ENCODE peak calls at places on chromosomes 11 and 22, in seven cellular contexts. One of them, this sample, is unnamed.

GRCh38 chr11:134862796-134863195 is 450.8 kb upstream of the B3GAT1 start:
- DNase-seq in mesendoderm: no peak
- DNase-seq in IMR-90: no peak
- DNase-seq in neuronal stem cell: no peak
- DNase-seq in trophoblast cell: no peak
- DNase-seq in mesenchymal stem cell: no peak
- DNase-seq in H9: no peak
- DNase-seq in this sample: no peak

GRCh38 chr11:62445314-62445740 is 26.5 kb downstream of the SCGB1A1 start:
- DNase-seq in mesendoderm: no peak
- DNase-seq in neuronal stem cell: no peak
- DNase-seq in trophoblast cell: no peak
- DNase-seq in mesenchymal stem cell: peak
- DNase-seq in H9: no peak
- DNase-seq in IMR-90: peak
- DNase-seq in this sample: no peak

GRCh38 chr11:134751161-134751560 is 339.1 kb upstream of the B3GAT1 start:
- DNase-seq in neuronal stem cell: no peak
- DNase-seq in H9: no peak
- DNase-seq in IMR-90: no peak
- DNase-seq in mesendoderm: no peak
- DNase-seq in trophoblast cell: no peak
- DNase-seq in mesenchymal stem cell: no peak
- DNase-seq in this sample: no peak

GRCh38 chr11:105220175-105220574 is 80.6 kb upstream of the CARD18 start:
- DNase-seq in mesenchymal stem cell: no peak
- DNase-seq in trophoblast cell: peak
- DNase-seq in mesendoderm: no peak
- DNase-seq in H9: no peak
- DNase-seq in neuronal stem cell: no peak
- DNase-seq in IMR-90: no peak
- DNase-seq in this sample: no peak

GRCh38 chr11:133115099-133115498 is 417.2 kb downstream of the OPCML start:
- DNase-seq in IMR-90: no peak
- DNase-seq in H9: no peak
- DNase-seq in mesenchymal stem cell: no peak
- DNase-seq in trophoblast cell: no peak
- DNase-seq in mesendoderm: no peak
- DNase-seq in neuronal stem cell: no peak
- DNase-seq in this sample: no peak

GRCh38 chr11:114785820-114786219 is 107.5 kb downstream of the NXPE2 start:
- DNase-seq in H9: no peak
- DNase-seq in trophoblast cell: no peak
- DNase-seq in mesendoderm: no peak
- DNase-seq in neuronal stem cell: no peak
- DNase-seq in mesenchymal stem cell: no peak
- DNase-seq in IMR-90: no peak
- DNase-seq in this sample: no peak

GRCh38 chr22:22928666-22929380 is 41.2 kb downstream of the IGLL5 start:
- DNase-seq in mesendoderm: peak
- DNase-seq in neuronal stem cell: no peak
- DNase-seq in IMR-90: peak
- DNase-seq in H9: no peak
- DNase-seq in mesenchymal stem cell: no peak
- DNase-seq in trophoblast cell: peak
- DNase-seq in this sample: no peak

GRCh38 chr11:126500981-126501380 is 145.5 kb downstream of the ST3GAL4 start:
- DNase-seq in trophoblast cell: no peak
- DNase-seq in neuronal stem cell: no peak
- DNase-seq in mesenchymal stem cell: no peak
- DNase-seq in mesendoderm: no peak
- DNase-seq in H9: no peak
- DNase-seq in IMR-90: no peak
- DNase-seq in this sample: no peak

GRCh38 chr22:36868546-36868945 is 7.7 kb downstream of the NCF4 start:
- DNase-seq in neuronal stem cell: no peak
- DNase-seq in trophoblast cell: no peak
- DNase-seq in IMR-90: no peak
- DNase-seq in mesendoderm: no peak
- DNase-seq in H9: no peak
- DNase-seq in mesenchymal stem cell: no peak
- DNase-seq in this sample: no peak

GRCh38 chr11:130999086-130999485 is 82.8 kb upstream of the SNX19 start:
- DNase-seq in trophoblast cell: no peak
- DNase-seq in mesenchymal stem cell: peak
- DNase-seq in IMR-90: peak
- DNase-seq in mesendoderm: no peak
- DNase-seq in H9: no peak
- DNase-seq in neuronal stem cell: no peak
- DNase-seq in this sample: no peak

GRCh38 chr11:10155793-10156490 is 138.1 kb downstream of the SBF2 start:
- DNase-seq in mesendoderm: peak
- DNase-seq in H9: peak
- DNase-seq in trophoblast cell: peak
- DNase-seq in mesenchymal stem cell: no peak
- DNase-seq in IMR-90: no peak
- DNase-seq in neuronal stem cell: no peak
- DNase-seq in this sample: no peak

GRCh38 chr11:57896641-57897145 is 127.0 kb upstream of the OR9Q1 start:
- DNase-seq in mesenchymal stem cell: no peak
- DNase-seq in neuronal stem cell: no peak
- DNase-seq in H9: no peak
- DNase-seq in IMR-90: peak
- DNase-seq in trophoblast cell: no peak
- DNase-seq in mesendoderm: no peak
- DNase-seq in this sample: peak

DNA sequence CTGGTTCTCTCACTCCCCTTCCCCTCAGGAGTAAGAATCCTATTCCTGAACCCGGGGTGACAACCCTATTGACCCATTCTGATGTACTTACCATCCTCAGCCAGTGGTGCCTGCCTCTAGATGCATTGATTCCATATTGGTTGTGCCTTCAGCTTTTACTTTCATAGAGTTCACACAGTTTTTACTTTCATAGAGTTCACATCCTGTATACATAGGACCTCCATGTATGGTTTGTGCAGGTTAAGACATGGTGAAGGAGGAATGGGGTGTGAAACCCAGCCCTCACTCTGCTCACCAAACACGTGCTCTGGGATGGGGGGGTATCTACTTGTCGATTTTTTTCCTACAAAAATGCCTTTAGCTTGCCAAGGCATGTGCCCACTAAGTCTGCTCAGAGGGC is 105.6 kb upstream of the TBCEL start:
- DNase-seq in H9: no peak
- DNase-seq in mesendoderm: no peak
- DNase-seq in IMR-90: no peak
- DNase-seq in trophoblast cell: no peak
- DNase-seq in mesenchymal stem cell: no peak
- DNase-seq in neuronal stem cell: no peak
- DNase-seq in this sample: no peak
- H3K4me2 ChIP-seq in H9: no peak
- H3K4me2 ChIP-seq in mesendoderm: no peak
- H3K4me2 ChIP-seq in IMR-90: no peak
- H3K4me2 ChIP-seq in trophoblast cell: no peak
- H3K4me2 ChIP-seq in mesenchymal stem cell: no peak
- H3K4me2 ChIP-seq in neuronal stem cell: no peak
- H3K4me2 ChIP-seq in this sample: no peak

DNA sequence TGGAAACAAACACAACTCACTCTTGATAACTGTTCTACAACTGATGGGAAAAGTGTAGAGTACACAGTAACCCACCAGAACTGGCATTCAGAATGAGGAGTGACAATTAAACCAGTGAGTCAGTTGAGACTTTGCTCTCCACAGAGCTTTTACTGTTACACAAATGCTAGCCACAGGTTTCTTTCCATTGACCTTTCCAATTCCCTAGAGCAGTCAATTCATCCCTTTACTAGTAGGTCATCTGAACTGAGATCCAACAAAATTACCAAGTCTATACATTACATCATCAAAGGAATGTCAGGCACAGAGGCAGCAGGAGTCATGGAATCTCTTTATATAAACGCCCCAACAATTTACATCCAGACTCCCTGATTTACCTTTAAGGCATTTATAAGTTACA is 65.9 kb downstream of the PHF21A start:
- DNase-seq in H9: no peak
- DNase-seq in IMR-90: peak
- DNase-seq in mesenchymal stem cell: peak
- DNase-seq in trophoblast cell: no peak
- DNase-seq in mesendoderm: peak
- DNase-seq in neuronal stem cell: peak
- DNase-seq in this sample: no peak
- H3K4ac ChIP-seq in H9: no peak
- H3K4ac ChIP-seq in IMR-90: no peak
- H3K4ac ChIP-seq in mesenchymal stem cell: no peak
- H3K4ac ChIP-seq in trophoblast cell: no peak
- H3K4ac ChIP-seq in mesendoderm: no peak
- H3K4ac ChIP-seq in neuronal stem cell: no peak
- H3K4ac ChIP-seq in this sample: no peak

GRCh38 chr22:44211946-44212930 is 31.5 kb downstream of the PARVG start:
- DNase-seq in H9: no peak
- DNase-seq in IMR-90: peak
- DNase-seq in mesendoderm: no peak
- DNase-seq in trophoblast cell: no peak
- DNase-seq in mesenchymal stem cell: no peak
- DNase-seq in neuronal stem cell: no peak
- DNase-seq in this sample: no peak
- H3K4me2 ChIP-seq in H9: no peak
- H3K4me2 ChIP-seq in IMR-90: peak
- H3K4me2 ChIP-seq in mesendoderm: no peak
- H3K4me2 ChIP-seq in trophoblast cell: no peak
- H3K4me2 ChIP-seq in mesenchymal stem cell: no peak
- H3K4me2 ChIP-seq in neuronal stem cell: no peak
- H3K4me2 ChIP-seq in this sample: no peak

GRCh38 chr11:4134844-4135243 is 40.2 kb downstream of the RRM1 start:
- DNase-seq in mesendoderm: no peak
- DNase-seq in mesenchymal stem cell: peak
- DNase-seq in H9: no peak
- DNase-seq in IMR-90: peak
- DNase-seq in trophoblast cell: no peak
- DNase-seq in neuronal stem cell: no peak
- DNase-seq in this sample: no peak
- H3K4ac ChIP-seq in mesendoderm: no peak
- H3K4ac ChIP-seq in mesenchymal stem cell: no peak
- H3K4ac ChIP-seq in H9: no peak
- H3K4ac ChIP-seq in IMR-90: peak
- H3K4ac ChIP-seq in trophoblast cell: no peak
- H3K4ac ChIP-seq in neuronal stem cell: no peak
- H3K4ac ChIP-seq in this sample: no peak

DNA sequence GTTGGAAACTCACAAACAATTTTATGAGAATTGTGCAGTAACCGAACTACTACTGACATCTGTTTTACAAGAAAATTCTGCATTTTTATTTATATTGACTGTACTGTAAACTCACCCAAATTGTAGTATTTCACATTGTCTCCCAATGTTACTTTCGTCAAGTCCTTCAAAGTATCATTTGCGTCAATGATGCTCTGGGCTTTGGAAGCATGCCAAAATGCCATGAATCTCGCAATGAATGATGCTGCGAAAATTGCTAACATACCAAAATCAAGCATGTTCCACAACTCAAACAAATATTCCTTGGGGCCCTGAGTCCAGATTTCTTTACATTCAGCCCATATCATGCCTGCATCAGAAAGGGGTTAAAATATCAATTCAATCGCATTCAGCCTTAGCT is 107.6 kb downstream of the TRPC6 start:
- DNase-seq in trophoblast cell: peak
- DNase-seq in mesendoderm: no peak
- DNase-seq in H9: no peak
- DNase-seq in mesenchymal stem cell: no peak
- DNase-seq in neuronal stem cell: no peak
- DNase-seq in IMR-90: no peak
- DNase-seq in this sample: no peak
- H3K4me2 ChIP-seq in trophoblast cell: no peak
- H3K4me2 ChIP-seq in mesendoderm: no peak
- H3K4me2 ChIP-seq in H9: no peak
- H3K4me2 ChIP-seq in mesenchymal stem cell: no peak
- H3K4me2 ChIP-seq in neuronal stem cell: no peak
- H3K4me2 ChIP-seq in IMR-90: no peak
- H3K4me2 ChIP-seq in this sample: no peak

DNA sequence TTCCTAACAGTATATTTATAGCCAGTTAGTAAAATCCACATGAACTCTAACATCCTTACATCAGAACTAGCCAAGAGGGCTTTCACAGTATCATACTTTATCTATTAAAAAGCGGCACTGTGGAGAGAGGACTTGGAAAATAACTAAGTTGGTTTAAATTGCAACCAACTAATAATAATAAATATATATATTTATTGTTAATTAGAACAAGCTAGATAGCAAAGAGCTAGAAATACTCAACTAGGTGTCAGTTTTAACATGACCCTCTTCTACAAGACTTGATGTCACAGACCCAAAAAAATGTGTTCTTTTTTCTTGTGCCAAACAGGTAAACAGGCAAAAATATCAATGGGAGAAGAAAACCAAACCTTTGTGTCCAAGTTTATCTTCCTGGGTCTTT is at the start of gene OR2D3:
- DNase-seq in IMR-90: no peak
- DNase-seq in neuronal stem cell: no peak
- DNase-seq in H9: no peak
- DNase-seq in mesenchymal stem cell: no peak
- DNase-seq in trophoblast cell: no peak
- DNase-seq in mesendoderm: no peak
- DNase-seq in this sample: no peak
- H3K4ac ChIP-seq in IMR-90: no peak
- H3K4ac ChIP-seq in neuronal stem cell: no peak
- H3K4ac ChIP-seq in H9: no peak
- H3K4ac ChIP-seq in mesenchymal stem cell: no peak
- H3K4ac ChIP-seq in trophoblast cell: no peak
- H3K4ac ChIP-seq in mesendoderm: no peak
- H3K4ac ChIP-seq in this sample: no peak

DNA sequence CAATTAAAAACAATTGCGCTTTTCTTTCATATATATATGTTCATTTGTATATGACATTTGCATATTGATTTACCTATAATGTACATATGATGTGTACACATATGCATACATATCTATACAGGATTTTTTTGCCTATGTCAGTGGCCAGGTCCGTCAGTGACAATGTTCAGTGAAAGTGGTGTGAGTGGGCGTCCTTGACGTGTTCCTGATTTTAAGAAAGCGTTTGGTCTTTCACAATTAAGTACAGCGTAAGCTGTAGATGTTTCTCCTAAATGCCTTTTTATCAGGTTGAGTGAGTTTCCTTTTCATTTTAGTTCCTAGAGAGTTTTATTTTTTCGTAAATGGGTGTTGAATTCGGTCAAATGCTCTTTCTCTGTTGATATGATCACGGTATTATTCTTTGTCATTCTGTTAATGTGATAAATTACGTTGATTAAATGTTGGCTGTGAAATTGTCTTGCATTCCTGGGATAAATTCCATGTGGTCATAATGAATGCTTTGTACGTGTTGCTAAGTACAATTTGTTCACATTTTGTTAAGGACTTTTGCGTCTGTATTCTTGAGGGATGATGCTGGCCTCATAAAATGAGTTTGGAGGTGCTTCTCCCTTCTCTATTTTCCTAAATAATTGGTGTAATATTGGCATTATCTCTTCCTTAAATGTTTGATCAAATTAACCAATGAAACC is 10.6 kb upstream of the GNB1L start:
- DNase-seq in neuronal stem cell: no peak
- DNase-seq in mesenchymal stem cell: no peak
- DNase-seq in H9: no peak
- DNase-seq in IMR-90: no peak
- DNase-seq in trophoblast cell: peak
- DNase-seq in mesendoderm: no peak
- DNase-seq in this sample: no peak
- H3K4me2 ChIP-seq in neuronal stem cell: no peak
- H3K4me2 ChIP-seq in mesenchymal stem cell: no peak
- H3K4me2 ChIP-seq in H9: no peak
- H3K4me2 ChIP-seq in IMR-90: no peak
- H3K4me2 ChIP-seq in trophoblast cell: no peak
- H3K4me2 ChIP-seq in mesendoderm: no peak
- H3K4me2 ChIP-seq in this sample: no peak

This sample was measured in H1.